ENCODE peak calls at places on chromosomes 2 and 18, in nine cellular contexts. M is activated CD4-positive, alpha-beta T cell treated with anti-CD3 and anti-CD28 coated beads, Interleukin-2, amount 50 U/mL, for 1 hour; X is HS-27A; W is stimulated activated CD8-positive, alpha-beta memory T cell treated with anti-CD3 and anti-CD28 coated beads, Interleukin-15, amount 100 ng/mL, for 48 hours; V is AG10803; Z is NCI-H524; I is HS-5; H is hepatocyte; N is NCI-H748 treated with DMSO at 0.1 percent for 48 hours. L is an unnamed sample.
A peak's percentile ranks its signal among the peaks of the same experiment; 100 is the strongest.

GRCh38 chr2:231634412-231634811 is 41.7 kb downstream of the TEX44 start:
- DNase-seq in M (no peak), X (no peak), W (no peak), V (no peak), Z (no peak), I (no peak), H (no peak), N (no peak), L (no peak)

GRCh38 chr2:134443814-134444480 is 190.1 kb downstream of the MGAT5 start:
- DNase-seq in M (no peak), X (no peak), W (no peak), V (no peak), Z (no peak), I (no peak), H (no peak), N (no peak), L (no peak)

GRCh38 chr2:238910751-238911351 is 63.0 kb downstream of the TWIST2 start:
- DNase-seq in M (no peak), X (no peak), W (no peak), V (no peak), Z (peak; percentile 63), I (no peak), H (no peak), N (no peak), L (no peak)

GRCh38 chr2:197248001-197248401 is 62.6 kb downstream of the ANKRD44 start:
- DNase-seq in M (no peak), X (no peak), W (no peak), V (no peak), Z (no peak), I (no peak), H (no peak), N (no peak), L (no peak)

GRCh38 chr2:99336780-99337163 is 417 bp upstream of the EIF5B start:
- DNase-seq in M (peak; percentile 3), X (no peak), W (no peak), V (no peak), Z (peak; percentile 52), I (no peak), H (no peak), N (peak; percentile 56), L (no peak)

GRCh38 chr2:3379339-3379646 is 201 bp upstream of the TRAPPC12 start:
- DNase-seq in M (no peak), X (no peak), W (no peak), V (no peak), Z (no peak), I (no peak), H (no peak), N (no peak), L (no peak)

GRCh38 chr2:43201016-43201415 is 25.4 kb downstream of the ZFP36L2 start:
- DNase-seq in M (no peak), X (no peak), W (no peak), V (no peak), Z (no peak), I (no peak), H (no peak), N (no peak), L (no peak)

GRCh38 chr2:29662841-29663240 is 258.5 kb downstream of the ALK start:
- DNase-seq in M (no peak), X (no peak), W (no peak), V (peak; percentile 7), Z (no peak), I (peak; percentile 3), H (no peak), N (no peak), L (no peak)

GRCh38 chr2:167652401-167652800 is 595.0 kb downstream of the STK39 start:
- DNase-seq in M (no peak), X (no peak), W (no peak), V (no peak), Z (no peak), I (no peak), H (no peak), N (no peak), L (no peak)

GRCh38 chr2:226797289-226797988 is 2.2 kb downstream of the IRS1 start:
- DNase-seq in M (no peak), X (peak; percentile 50), W (no peak), V (peak; percentile 67), Z (no peak), I (no peak), H (peak; percentile 19), N (no peak), L (no peak)

GRCh38 chr2:88059979-88060906 is 4.7 kb upstream of the KRCC1 start:
- DNase-seq in M (no peak), X (no peak), W (no peak), V (peak; percentile 40), Z (peak; percentile 58), I (no peak), H (peak; percentile 69), N (peak; percentile 11), L (no peak)

GRCh38 chr18:30920757-30921156 is 121.8 kb downstream of the DSC3 start:
- DNase-seq in M (no peak), X (no peak), W (no peak), V (no peak), Z (no peak), I (no peak), H (no peak), N (no peak), L (no peak)

GRCh38 chr2:151260492-151261239 is 997 bp downstream of the RBM43 start:
- DNase-seq in M (no peak), X (no peak), W (no peak), V (peak; percentile 50), Z (no peak), I (peak; percentile 26), H (no peak), N (no peak), L (no peak)

GRCh38 chr2:38120829-38121228 is 44.9 kb upstream of the CYP1B1 start:
- DNase-seq in M (no peak), X (no peak), W (no peak), V (no peak), Z (no peak), I (no peak), H (no peak), N (no peak), L (no peak)

GRCh38 chr2:8465560-8465959 is 216.3 kb upstream of the ID2 start:
- DNase-seq in M (no peak), X (no peak), W (no peak), V (no peak), Z (no peak), I (no peak), H (no peak), N (no peak), L (no peak)

GRCh38 chr18:79439201-79440023 is 43.7 kb downstream of the NFATC1 start:
- DNase-seq in M (peak; percentile 52), X (no peak), W (no peak), V (peak; percentile 75), Z (no peak), I (no peak), H (peak; percentile 56), N (no peak), L (no peak)

GRCh38 chr2:121182520-121182919 is 102.5 kb downstream of the TFCP2L1 start:
- DNase-seq in M (no peak), X (no peak), W (no peak), V (no peak), Z (no peak), I (no peak), H (no peak), N (no peak), L (no peak)

GRCh38 chr2:95234806-95235205 is 27.5 kb downstream of the ZNF892 start:
- DNase-seq in M (no peak), X (no peak), W (no peak), V (no peak), Z (no peak), I (no peak), H (no peak), N (no peak), L (no peak)

GRCh38 chr18:62245177-62245576 is 58.1 kb downstream of the RELCH start:
- DNase-seq in M (no peak), X (no peak), W (no peak), V (no peak), Z (no peak), I (no peak), H (no peak), N (no peak), L (no peak)

GRCh38 chr2:218406949-218407703 is 7.5 kb downstream of the CTDSP1 start:
- DNase-seq in M (peak; percentile 62), X (no peak), W (peak; percentile 46), V (peak; percentile 70), Z (peak; percentile 78), I (no peak), H (peak; percentile 50), N (peak; percentile 41), L (no peak)

GRCh38 chr2:98911126-98911375 is 25.0 kb downstream of the CRACDL start:
- DNase-seq in M (no peak), X (no peak), W (no peak), V (no peak), Z (no peak), I (no peak), H (no peak), N (no peak), L (no peak)

GRCh38 chr2:58428286-58428552 is 187.1 kb upstream of the FANCL start:
- DNase-seq in M (no peak), X (no peak), W (no peak), V (no peak), Z (peak; percentile 57), I (no peak), H (no peak), N (peak; percentile 9), L (peak; percentile 38)

GRCh38 chr2:231604101-231604684 is 11.5 kb downstream of the TEX44 start:
- DNase-seq in M (peak; percentile 26), X (no peak), W (no peak), V (no peak), Z (peak; percentile 79), I (no peak), H (no peak), N (no peak), L (no peak)

GRCh38 chr2:23436346-23437099 is 51.5 kb downstream of the KLHL29 start:
- DNase-seq in M (peak; percentile 16), X (no peak), W (peak; percentile 40), V (peak; percentile 51), Z (no peak), I (no peak), H (no peak), N (no peak), L (no peak)